ENCODE peak calls at places on chromosome 18, in eight cellular contexts. One of them, this sample, is unnamed.

GRCh38 chr18:33716061-33716683 is 138.2 kb downstream of the ASXL3 start:
- DNase-seq in choroid plexus epithelial cell: no peak
- DNase-seq in Caco-2: no peak
- DNase-seq in IMR-90: no peak
- DNase-seq in HepG2: no peak
- DNase-seq in BJ: no peak
- DNase-seq in thoracic aorta: no peak
- DNase-seq in endothelial cell of umbilical vein: no peak
- DNase-seq in this sample: no peak

GRCh38 chr18:27665264-27665799 is 480.2 kb upstream of the CHST9 start:
- DNase-seq in Caco-2: no peak
- DNase-seq in endothelial cell of umbilical vein: no peak
- DNase-seq in IMR-90: no peak
- DNase-seq in choroid plexus epithelial cell: peak; percentile 7
- DNase-seq in BJ: no peak
- DNase-seq in thoracic aorta: no peak
- DNase-seq in HepG2: no peak
- DNase-seq in this sample: no peak

GRCh38 chr18:70384181-70384790 is 95.4 kb downstream of the SOCS6 start:
- DNase-seq in BJ: peak; percentile 46
- DNase-seq in Caco-2: peak; percentile 28
- DNase-seq in endothelial cell of umbilical vein: no peak
- DNase-seq in IMR-90: peak; percentile 87
- DNase-seq in thoracic aorta: no peak
- DNase-seq in choroid plexus epithelial cell: peak; percentile 58
- DNase-seq in HepG2: peak; percentile 72
- DNase-seq in this sample: peak; percentile 83

GRCh38 chr18:74796928-74797576 is 199.4 kb downstream of the ZNF407 start:
- DNase-seq in BJ: no peak
- DNase-seq in Caco-2: no peak
- DNase-seq in choroid plexus epithelial cell: peak; percentile 61
- DNase-seq in thoracic aorta: no peak
- DNase-seq in IMR-90: peak; percentile 79
- DNase-seq in endothelial cell of umbilical vein: no peak
- DNase-seq in HepG2: peak; percentile 24
- DNase-seq in this sample: no peak

GRCh38 chr18:75160315-75160714 is 48.6 kb downstream of the PTGR3 start:
- DNase-seq in Caco-2: no peak
- DNase-seq in endothelial cell of umbilical vein: no peak
- DNase-seq in choroid plexus epithelial cell: no peak
- DNase-seq in thoracic aorta: no peak
- DNase-seq in HepG2: no peak
- DNase-seq in IMR-90: no peak
- DNase-seq in BJ: no peak
- DNase-seq in this sample: no peak

GRCh38 chr18:63758616-63759015 is 16.6 kb upstream of the SERPINB7 start:
- DNase-seq in thoracic aorta: no peak
- DNase-seq in endothelial cell of umbilical vein: no peak
- DNase-seq in HepG2: no peak
- DNase-seq in BJ: no peak
- DNase-seq in IMR-90: no peak
- DNase-seq in Caco-2: no peak
- DNase-seq in choroid plexus epithelial cell: peak; percentile 81
- DNase-seq in this sample: peak; percentile 26

GRCh38 chr18:50626317-50626716 is 66.4 kb downstream of the MAPK4 start:
- DNase-seq in endothelial cell of umbilical vein: no peak
- DNase-seq in BJ: no peak
- DNase-seq in thoracic aorta: no peak
- DNase-seq in IMR-90: no peak
- DNase-seq in choroid plexus epithelial cell: no peak
- DNase-seq in HepG2: no peak
- DNase-seq in Caco-2: no peak
- DNase-seq in this sample: no peak

GRCh38 chr18:45321520-45321919 is 293.8 kb upstream of the SLC14A2 start:
- DNase-seq in BJ: no peak
- DNase-seq in Caco-2: no peak
- DNase-seq in IMR-90: no peak
- DNase-seq in endothelial cell of umbilical vein: no peak
- DNase-seq in choroid plexus epithelial cell: no peak
- DNase-seq in thoracic aorta: no peak
- DNase-seq in HepG2: no peak
- DNase-seq in this sample: no peak

GRCh38 chr18:4125246-4125938 is 329.7 kb downstream of the DLGAP1 start:
- DNase-seq in HepG2: no peak
- DNase-seq in BJ: no peak
- DNase-seq in Caco-2: no peak
- DNase-seq in IMR-90: no peak
- DNase-seq in choroid plexus epithelial cell: no peak
- DNase-seq in thoracic aorta: no peak
- DNase-seq in endothelial cell of umbilical vein: no peak
- DNase-seq in this sample: peak; percentile 29

GRCh38 chr18:26863122-26863879 is 2.2 kb downstream of the AQP4 start:
- DNase-seq in Caco-2: peak; percentile 33
- DNase-seq in choroid plexus epithelial cell: no peak
- DNase-seq in BJ: no peak
- DNase-seq in endothelial cell of umbilical vein: no peak
- DNase-seq in thoracic aorta: no peak
- DNase-seq in HepG2: no peak
- DNase-seq in IMR-90: no peak
- DNase-seq in this sample: no peak

GRCh38 chr18:79472946-79473345 is 77.2 kb downstream of the NFATC1 start:
- DNase-seq in endothelial cell of umbilical vein: no peak
- DNase-seq in Caco-2: no peak
- DNase-seq in HepG2: no peak
- DNase-seq in choroid plexus epithelial cell: no peak
- DNase-seq in BJ: no peak
- DNase-seq in IMR-90: no peak
- DNase-seq in thoracic aorta: no peak
- DNase-seq in this sample: no peak

GRCh38 chr18:79951545-79952456 is at the start of gene SLC66A2:
- DNase-seq in IMR-90: peak; percentile 83
- DNase-seq in thoracic aorta: peak; percentile 49
- DNase-seq in Caco-2: peak; percentile 79
- DNase-seq in BJ: no peak
- DNase-seq in HepG2: peak; percentile 57
- DNase-seq in choroid plexus epithelial cell: peak; percentile 84
- DNase-seq in endothelial cell of umbilical vein: peak; percentile 78
- DNase-seq in this sample: peak; percentile 77

GRCh38 chr18:58997811-58998337 is 133.2 kb downstream of the ZNF532 start:
- DNase-seq in HepG2: no peak
- DNase-seq in thoracic aorta: peak; percentile 68
- DNase-seq in BJ: peak; percentile 98
- DNase-seq in choroid plexus epithelial cell: peak; percentile 87
- DNase-seq in Caco-2: no peak
- DNase-seq in endothelial cell of umbilical vein: peak; percentile 73
- DNase-seq in IMR-90: peak; percentile 88
- DNase-seq in this sample: peak; percentile 92

DNA sequence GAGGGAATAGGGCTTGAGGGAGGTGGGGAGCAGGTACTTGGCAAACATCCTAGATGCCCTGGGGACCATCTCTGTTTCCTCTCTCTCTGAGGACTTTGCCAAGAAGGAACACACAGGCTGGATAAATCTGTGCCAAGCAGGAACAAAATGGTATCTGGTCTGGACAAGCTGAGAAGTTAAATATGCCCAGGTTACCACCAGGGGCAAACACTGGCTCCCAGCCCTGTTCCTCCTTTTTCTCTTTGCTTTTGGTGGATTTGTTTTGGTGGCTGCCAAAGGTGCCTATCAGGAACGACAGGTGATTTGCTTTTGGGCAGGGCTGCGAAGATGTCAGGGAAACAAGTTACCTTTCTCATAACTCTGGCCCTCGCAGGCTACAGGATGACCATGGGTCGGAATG is 227.5 kb upstream of the SMAD2 start:
- DNase-seq in IMR-90: no peak
- DNase-seq in HepG2: no peak
- DNase-seq in Caco-2: no peak
- DNase-seq in BJ: no peak
- DNase-seq in thoracic aorta: no peak
- DNase-seq in choroid plexus epithelial cell: no peak
- DNase-seq in endothelial cell of umbilical vein: no peak
- DNase-seq in this sample: no peak
- TF ChIP-seq CTCF in IMR-90: no peak
- TF ChIP-seq CTCF in HepG2: no peak
- TF ChIP-seq CTCF in Caco-2: no peak
- TF ChIP-seq CTCF in BJ: no peak
- TF ChIP-seq CTCF in thoracic aorta: no peak
- TF ChIP-seq CTCF in choroid plexus epithelial cell: no peak
- TF ChIP-seq CTCF in endothelial cell of umbilical vein: no peak
- TF ChIP-seq CTCF in this sample: no peak

GRCh38 chr18:23238651-23239349 is 103.5 kb downstream of the CABLES1 start:
- DNase-seq in HepG2: no peak
- DNase-seq in Caco-2: no peak
- DNase-seq in IMR-90: peak; percentile 33
- DNase-seq in choroid plexus epithelial cell: peak; percentile 65
- DNase-seq in endothelial cell of umbilical vein: peak; percentile 62
- DNase-seq in BJ: no peak
- DNase-seq in thoracic aorta: no peak
- DNase-seq in this sample: peak; percentile 21

GRCh38 chr18:23239885-23240608 is 104.8 kb downstream of the CABLES1 start:
- DNase-seq in BJ: no peak
- DNase-seq in thoracic aorta: no peak
- DNase-seq in IMR-90: no peak
- DNase-seq in endothelial cell of umbilical vein: no peak
- DNase-seq in HepG2: no peak
- DNase-seq in Caco-2: no peak
- DNase-seq in choroid plexus epithelial cell: no peak
- DNase-seq in this sample: no peak

GRCh38 chr18:23240609-23240930 is 105.3 kb downstream of the CABLES1 start:
- DNase-seq in IMR-90: no peak
- DNase-seq in BJ: no peak
- DNase-seq in choroid plexus epithelial cell: no peak
- DNase-seq in thoracic aorta: no peak
- DNase-seq in endothelial cell of umbilical vein: no peak
- DNase-seq in HepG2: no peak
- DNase-seq in Caco-2: no peak
- DNase-seq in this sample: no peak

GRCh38 chr18:23238152-23238531 is 102.9 kb downstream of the CABLES1 start:
- DNase-seq in HepG2: no peak
- DNase-seq in IMR-90: peak; percentile 60
- DNase-seq in BJ: no peak
- DNase-seq in endothelial cell of umbilical vein: peak; percentile 71
- DNase-seq in thoracic aorta: peak; percentile 73
- DNase-seq in Caco-2: no peak
- DNase-seq in choroid plexus epithelial cell: peak; percentile 69
- DNase-seq in this sample: peak; percentile 49

DNA sequence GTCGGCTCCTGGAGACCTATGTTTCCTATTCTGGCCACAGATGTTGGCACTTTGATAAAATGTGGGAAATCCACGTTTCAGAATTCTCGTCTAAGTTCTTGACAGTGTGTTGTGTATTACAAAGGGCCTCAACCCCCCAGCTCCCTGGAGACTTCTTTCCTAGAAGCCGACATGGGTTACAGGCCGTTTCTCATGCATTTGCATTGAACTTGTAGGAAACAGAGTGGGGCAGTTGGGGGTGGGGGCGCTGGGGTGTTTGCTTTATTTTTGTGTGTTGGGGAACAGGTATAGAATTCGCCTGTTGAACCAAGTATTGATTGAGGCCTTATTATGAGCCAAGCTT is 104.0 kb downstream of the CABLES1 start:
- DNase-seq in thoracic aorta: no peak
- DNase-seq in IMR-90: no peak
- DNase-seq in Caco-2: no peak
- DNase-seq in choroid plexus epithelial cell: no peak
- DNase-seq in BJ: no peak
- DNase-seq in HepG2: no peak
- DNase-seq in endothelial cell of umbilical vein: no peak
- DNase-seq in this sample: no peak
- H3K4me3 ChIP-seq in thoracic aorta: no peak overlapping the region
- H3K4me3 ChIP-seq in IMR-90: no peak overlapping the region
- H3K4me3 ChIP-seq in Caco-2: no peak overlapping the region
- H3K4me3 ChIP-seq in choroid plexus epithelial cell: no peak overlapping the region
- H3K4me3 ChIP-seq in BJ: no peak overlapping the region
- H3K4me3 ChIP-seq in HepG2: no peak overlapping the region
- H3K4me3 ChIP-seq in endothelial cell of umbilical vein: no peak overlapping the region
- H3K4me3 ChIP-seq in this sample: no peak overlapping the region

GRCh38 chr18:54626779-54627178 is 35.7 kb downstream of the DYNAP start:
- DNase-seq in thoracic aorta: no peak
- DNase-seq in choroid plexus epithelial cell: no peak
- DNase-seq in IMR-90: no peak
- DNase-seq in Caco-2: no peak
- DNase-seq in endothelial cell of umbilical vein: no peak
- DNase-seq in HepG2: no peak
- DNase-seq in BJ: no peak
- DNase-seq in this sample: no peak

GRCh38 chr18:54616220-54616848 is 25.3 kb downstream of the DYNAP start:
- DNase-seq in Caco-2: no peak
- DNase-seq in choroid plexus epithelial cell: no peak
- DNase-seq in endothelial cell of umbilical vein: no peak
- DNase-seq in BJ: no peak
- DNase-seq in IMR-90: no peak
- DNase-seq in HepG2: no peak
- DNase-seq in thoracic aorta: no peak
- DNase-seq in this sample: no peak

GRCh38 chr18:54622084-54622483 is 31.0 kb downstream of the DYNAP start:
- DNase-seq in BJ: no peak
- DNase-seq in endothelial cell of umbilical vein: no peak
- DNase-seq in IMR-90: no peak
- DNase-seq in HepG2: no peak
- DNase-seq in Caco-2: no peak
- DNase-seq in choroid plexus epithelial cell: peak; percentile 2
- DNase-seq in thoracic aorta: no peak
- DNase-seq in this sample: no peak
- TF ChIP-seq CTCF in BJ: peak; percentile 21
- TF ChIP-seq CTCF in endothelial cell of umbilical vein: no peak
- TF ChIP-seq CTCF in IMR-90: peak; percentile 30
- TF ChIP-seq CTCF in HepG2: no peak
- TF ChIP-seq CTCF in Caco-2: no peak
- TF ChIP-seq CTCF in choroid plexus epithelial cell: no peak
- TF ChIP-seq CTCF in thoracic aorta: no peak
- TF ChIP-seq CTCF in this sample: no peak

GRCh38 chr18:966095-967036 is 61.7 kb downstream of the ADCYAP1 start:
- DNase-seq in choroid plexus epithelial cell: no peak
- DNase-seq in IMR-90: no peak
- DNase-seq in Caco-2: no peak
- DNase-seq in thoracic aorta: no peak
- DNase-seq in BJ: no peak
- DNase-seq in HepG2: no peak
- DNase-seq in endothelial cell of umbilical vein: no peak
- DNase-seq in this sample: no peak

GRCh38 chr18:963276-963675 is 58.6 kb downstream of the ADCYAP1 start:
- DNase-seq in thoracic aorta: no peak
- DNase-seq in endothelial cell of umbilical vein: no peak
- DNase-seq in HepG2: no peak
- DNase-seq in BJ: no peak
- DNase-seq in IMR-90: no peak
- DNase-seq in choroid plexus epithelial cell: no peak
- DNase-seq in Caco-2: no peak
- DNase-seq in this sample: no peak

GRCh38 chr18:957829-958228 is 53.2 kb downstream of the ADCYAP1 start:
- DNase-seq in Caco-2: no peak
- DNase-seq in choroid plexus epithelial cell: no peak
- DNase-seq in thoracic aorta: no peak
- DNase-seq in endothelial cell of umbilical vein: no peak
- DNase-seq in IMR-90: no peak
- DNase-seq in BJ: no peak
- DNase-seq in HepG2: no peak
- DNase-seq in this sample: no peak

GRCh38 chr18:959854-960253 is 55.2 kb downstream of the ADCYAP1 start:
- DNase-seq in thoracic aorta: no peak
- DNase-seq in IMR-90: no peak
- DNase-seq in choroid plexus epithelial cell: no peak
- DNase-seq in HepG2: no peak
- DNase-seq in Caco-2: no peak
- DNase-seq in endothelial cell of umbilical vein: no peak
- DNase-seq in BJ: no peak
- DNase-seq in this sample: no peak

GRCh38 chr18:961644-962355 is 57.1 kb downstream of the ADCYAP1 start:
- DNase-seq in BJ: peak; percentile 8
- DNase-seq in thoracic aorta: no peak
- DNase-seq in HepG2: peak; percentile 13
- DNase-seq in choroid plexus epithelial cell: peak; percentile 68
- DNase-seq in IMR-90: peak; percentile 35
- DNase-seq in Caco-2: no peak
- DNase-seq in endothelial cell of umbilical vein: peak; percentile 77
- DNase-seq in this sample: peak; percentile 43
- H3K4me3 ChIP-seq in BJ: peak overlapping the region; percentile 29
- H3K4me3 ChIP-seq in thoracic aorta: peak overlapping the region; percentile 65
- H3K4me3 ChIP-seq in HepG2: no peak overlapping the region
- H3K4me3 ChIP-seq in choroid plexus epithelial cell: peak overlapping the region; percentile 60
- H3K4me3 ChIP-seq in IMR-90: peak overlapping the region; percentile 44
- H3K4me3 ChIP-seq in Caco-2: no peak overlapping the region
- H3K4me3 ChIP-seq in endothelial cell of umbilical vein: no peak overlapping the region
- H3K4me3 ChIP-seq in this sample: peak overlapping the region; percentile 54